ENCODE peak calls at places on chromosome 1, in ten cellular contexts. M is neural crest cell, W is NCI-H1105 treated with DMSO at 0.1 percent for 48 hours, N is aorta, Y is activated T-helper 1 cell treated with Interleukin-2 at 50 U/mL for 16 hours, G is NCI-H774, I is glomerular endothelial cell, S is thoracic aorta, Z is NCI-H1694 treated with DMSO at 0.1 percent for 48 hours, R is NCI-H2171. F is an unnamed sample.

GRCh38 chr1:206685256-206685748 is 597 bp downstream of the MAPKAPK2 start:
- DNase-seq in Y (peak; percentile 14), I (no peak), N (peak; percentile 83), S (no peak), M (peak; percentile 22), R (no peak), G (no peak), W (peak; percentile 20), Z (no peak), F (peak; percentile 36)

GRCh38 chr1:12230549-12231275 is 882 bp downstream of the VPS13D start:
- DNase-seq in G (no peak), R (no peak), I (no peak), Z (no peak), S (no peak), W (no peak), M (no peak), Y (no peak), N (peak; percentile 84), F (peak; percentile 76)

GRCh38 chr1:26027716-26028489 is 6.3 kb downstream of the EXTL1 start:
- DNase-seq in Z (no peak), W (peak; percentile 27), Y (no peak), S (no peak), N (no peak), I (no peak), R (no peak), G (no peak), M (no peak), F (no peak)

GRCh38 chr1:37673920-37674319 is 18.4 kb upstream of the CDCA8 start:
- DNase-seq in S (no peak), W (no peak), G (no peak), Z (no peak), Y (peak; percentile 47), M (no peak), R (no peak), I (no peak), N (no peak), F (no peak)

GRCh38 chr1:79133703-79134258 is 127.3 kb upstream of the ADGRL4 start:
- DNase-seq in W (no peak), M (no peak), Z (no peak), N (peak; percentile 41), G (no peak), Y (no peak), S (no peak), I (no peak), R (no peak), F (no peak)

GRCh38 chr1:151211972-151212705 is 13.8 kb downstream of the PIP5K1A start:
- DNase-seq in I (no peak), M (no peak), S (no peak), N (no peak), R (no peak), W (no peak), G (no peak), Y (no peak), Z (no peak), F (no peak)

GRCh38 chr1:248618878-248619277 is 16.0 kb downstream of the OR2T11 start:
- DNase-seq in I (no peak), R (peak; percentile 42), N (peak; percentile 63), G (peak; percentile 12), Y (peak; percentile 4), S (no peak), Z (peak; percentile 67), W (peak; percentile 34), M (no peak), F (no peak)

GRCh38 chr1:9787702-9788101 is 36.1 kb downstream of the CLSTN1 start:
- DNase-seq in M (no peak), Z (no peak), N (peak; percentile 32), Y (peak; percentile 4), G (no peak), W (no peak), R (no peak), I (no peak), S (no peak), F (no peak)

GRCh38 chr1:1781526-1781903 is 3.2 kb upstream of the NADK start:
- DNase-seq in R (no peak), W (no peak), N (no peak), Z (no peak), M (no peak), S (no peak), Y (no peak), I (no peak), G (no peak), F (no peak)

GRCh38 chr1:44500181-44501021 is 95.3 kb downstream of the RNF220 start:
- DNase-seq in S (no peak), Z (peak; percentile 51), W (no peak), R (no peak), M (peak; percentile 51), G (no peak), N (no peak), Y (no peak), I (no peak), F (no peak)

GRCh38 chr1:234631721-234632125 is 21.7 kb upstream of the IRF2BP2 start:
- DNase-seq in S (no peak), Z (no peak), W (no peak), I (no peak), G (no peak), Y (no peak), N (no peak), M (no peak), R (no peak), F (no peak)

GRCh38 chr1:29569971-29570634 is 333.8 kb downstream of the PTPRU start:
- DNase-seq in Z (no peak), W (no peak), N (no peak), I (no peak), Y (no peak), M (no peak), G (no peak), S (no peak), R (no peak), F (no peak)

GRCh38 chr1:153217744-153218416 is 496 bp downstream of the PRR9 start:
- DNase-seq in S (no peak), Y (no peak), Z (no peak), I (no peak), W (no peak), M (no peak), N (no peak), G (no peak), R (no peak), F (no peak)

GRCh38 chr1:17030186-17030585 is 18.5 kb upstream of the ATP13A2 start:
- DNase-seq in N (no peak), I (no peak), R (no peak), S (no peak), M (no peak), Y (no peak), G (no peak), W (no peak), Z (no peak), F (no peak)

GRCh38 chr1:45429543-45430159 is 61.3 kb downstream of the TESK2 start:
- DNase-seq in M (no peak), S (no peak), Y (no peak), W (no peak), R (no peak), Z (no peak), N (no peak), G (no peak), I (no peak), F (no peak)

F was measured in T47D.